ENCODE peak calls at places on chromosomes 12 and 14, in seven cellular contexts. E, F, R, V, N, D and Z are unnamed samples.

GRCh38 chr14:69493038-69493437 is 8.5 kb downstream of the PLEKHD1 start:
- DNase-seq in V (no peak), F (no peak), D (no peak), R (no peak), N (no peak), E (no peak), Z (no peak)

GRCh38 chr12:52006726-52007157 is at the start of gene TAMALIN:
- DNase-seq in F (peak), R (peak), N (peak), V (peak), E (no peak), D (peak), Z (no peak)

GRCh38 chr14:69648480-69649414 is 37.4 kb downstream of the SUSD6 start:
- DNase-seq in R (no peak), V (peak), N (peak), F (no peak), E (no peak), D (peak), Z (no peak)

GRCh38 chr14:70808023-70808401 is 1.3 kb downstream of the MAP3K9 start:
- DNase-seq in N (no peak), D (no peak), F (peak), E (peak), R (no peak), V (no peak), Z (no peak)

GRCh38 chr12:100142851-100143559 is at the start of gene BLTP3B:
- DNase-seq in E (peak), R (peak), V (peak), N (peak), F (peak), D (peak), Z (no peak)

GRCh38 chr14:89586258-89587127 is 169.5 kb upstream of the FOXN3 start:
- DNase-seq in V (no peak), E (no peak), R (no peak), F (no peak), N (no peak), D (no peak), Z (no peak)

GRCh38 chr12:46459111-46459510 is 86.5 kb upstream of the SLC38A2 start:
- DNase-seq in D (peak), E (no peak), V (peak), R (no peak), F (no peak), N (peak), Z (no peak)

GRCh38 chr12:94070520-94070919 is 77.9 kb upstream of the PLXNC1 start:
- DNase-seq in N (no peak), V (no peak), E (no peak), F (no peak), D (no peak), R (no peak), Z (no peak)

GRCh38 chr14:70885343-70886014 is 21.8 kb upstream of the PCNX1 start:
- DNase-seq in N (no peak), D (no peak), V (no peak), F (no peak), R (no peak), E (no peak), Z (no peak)

GRCh38 chr14:100321473-100322137 is 1.5 kb upstream of the SLC25A47 start:
- DNase-seq in D (no peak), R (peak), E (no peak), N (no peak), V (no peak), F (peak), Z (no peak)

GRCh38 chr14:55000381-55000780 is 26.5 kb downstream of the WDHD1 start:
- DNase-seq in E (no peak), N (peak), F (no peak), V (peak), D (no peak), R (no peak), Z (no peak)

GRCh38 chr14:73739174-73739898 is 25.2 kb upstream of the PNMA1 start:
- DNase-seq in R (no peak), F (peak), E (no peak), D (no peak), V (no peak), N (no peak), Z (no peak)

GRCh38 chr12:45343269-45344051 is 127.6 kb downstream of the ANO6 start:
- DNase-seq in F (no peak), N (peak), E (no peak), V (peak), R (no peak), D (peak), Z (no peak)

GRCh38 chr12:55850893-55851292 is 8.2 kb upstream of the MMP19 start:
- DNase-seq in V (peak), E (no peak), N (peak), D (peak), R (no peak), F (no peak), Z (no peak)

GRCh38 chr14:77181603-77182437 is at the start of gene TMEM63C:
- DNase-seq in E (peak), V (no peak), D (peak), N (no peak), F (peak), R (peak), Z (no peak)

GRCh38 chr12:34124608-34125007 is 102.3 kb downstream of the ALG10 start:
- DNase-seq in N (no peak), F (no peak), R (peak), D (no peak), E (no peak), V (no peak), Z (no peak)

GRCh38 chr12:70366581-70367267 is 634 bp downstream of the KCNMB4 start:
- DNase-seq in N (peak), V (peak), E (peak), R (peak), F (peak), D (peak), Z (no peak)

GRCh38 chr12:34402228-34402898 is 380.1 kb downstream of the ALG10 start:
- DNase-seq in D (no peak), E (no peak), R (peak), F (peak), V (no peak), N (no peak), Z (no peak)

GRCh38 chr12:108685469-108686247 is 45.7 kb downstream of the CORO1C start:
- DNase-seq in D (peak), R (no peak), N (no peak), E (no peak), V (no peak), F (no peak), Z (no peak)

DNA sequence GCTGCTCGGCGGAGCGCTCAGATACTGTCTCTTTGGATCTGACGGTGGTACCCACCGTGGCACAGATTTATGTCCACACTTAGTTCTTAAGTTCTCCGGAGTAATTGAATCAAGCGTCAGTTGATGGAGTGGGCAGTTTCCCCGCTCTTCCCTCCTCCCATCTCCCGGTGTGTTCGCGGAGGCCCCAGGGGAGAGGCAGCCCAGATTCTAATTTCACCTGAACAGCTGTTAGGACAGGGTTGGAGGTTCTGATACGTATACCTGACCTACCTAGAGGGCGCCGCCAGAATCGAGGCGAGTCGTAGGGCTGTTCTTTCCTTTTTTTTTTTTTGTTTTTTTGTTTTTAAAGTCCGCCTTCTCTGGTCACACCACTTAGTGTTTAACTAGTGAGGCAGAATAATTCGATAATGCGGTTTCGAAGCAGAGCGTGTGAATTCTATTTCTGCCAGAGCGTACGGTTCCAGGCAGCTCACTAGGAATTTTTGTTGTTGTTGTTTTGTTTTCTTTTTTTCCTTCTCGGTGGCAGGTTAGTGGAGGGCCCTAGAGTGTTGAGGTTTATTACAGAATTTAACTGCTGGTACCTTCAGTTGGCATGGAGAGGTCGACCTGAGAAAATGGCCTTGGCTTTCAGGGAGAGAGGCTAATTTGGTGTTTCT is 22.3 kb upstream of the GNS start:
- DNase-seq in E (no peak), V (no peak), R (no peak), D (no peak), N (no peak), F (peak), Z (no peak)
- H3K4me3 ChIP-seq in E (peak), V (no peak), R (peak), D (no peak), N (peak), F (peak), Z (peak)

DNA sequence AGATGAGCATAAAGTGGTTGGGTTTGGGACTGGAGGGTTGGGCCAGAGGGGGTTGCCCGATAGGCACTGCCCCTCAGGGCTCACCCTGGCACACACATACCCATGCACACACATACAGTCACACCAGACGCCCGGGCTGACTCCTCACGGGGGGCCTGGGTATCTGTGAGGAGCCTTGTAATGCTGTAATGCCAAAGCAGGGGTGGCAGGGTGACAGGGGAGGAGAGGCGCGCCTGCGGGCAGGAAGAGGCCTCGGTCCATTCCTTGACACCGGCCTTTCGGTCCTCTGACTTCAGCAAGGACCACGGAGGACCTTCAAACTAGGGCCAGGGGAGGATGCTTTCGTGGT is 375 bp downstream of the FAIM2 start:
- DNase-seq in N (no peak), E (no peak), V (no peak), F (peak), R (no peak), D (no peak), Z (no peak)
- H3K4me3 ChIP-seq in N (peak), E (no peak), V (peak), F (peak), R (peak), D (peak), Z (no peak)

DNA sequence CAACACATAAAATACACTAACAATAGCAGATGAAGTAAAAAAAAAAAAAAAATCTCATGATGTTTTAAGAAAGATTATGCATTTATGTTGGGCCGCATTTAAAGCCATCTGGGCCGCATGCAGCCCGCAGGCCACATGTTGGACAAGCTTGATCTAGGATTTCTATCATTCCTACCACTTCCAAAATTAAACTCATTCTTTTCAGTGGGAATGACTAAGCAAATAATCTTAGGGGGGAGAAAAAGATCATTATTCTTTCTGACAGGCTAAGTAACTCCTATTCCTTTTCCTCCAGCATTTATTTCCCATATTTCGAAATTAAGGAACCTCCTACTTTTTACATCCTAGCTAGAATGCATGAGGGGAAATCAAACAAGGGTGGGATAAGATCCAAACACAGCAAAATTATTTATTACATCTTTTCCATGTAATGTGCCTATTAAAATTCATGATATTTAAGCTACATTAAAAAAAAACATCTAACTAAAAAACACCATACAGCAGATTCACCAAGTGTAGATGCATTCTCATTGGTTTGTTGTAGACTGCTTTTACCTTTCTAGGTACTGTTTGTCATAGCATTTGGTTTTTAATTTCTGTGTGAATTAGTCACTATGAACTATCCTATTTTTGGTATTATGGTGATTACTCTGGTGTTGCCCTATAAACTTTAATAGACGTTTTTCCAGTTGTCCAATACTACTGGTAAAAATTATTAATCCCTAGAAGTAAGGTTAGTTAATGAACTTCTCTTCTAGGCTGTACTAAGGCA is 76.1 kb downstream of the RASSF8 start:
- DNase-seq in N (no peak), D (peak), E (no peak), R (no peak), V (peak), F (no peak), Z (no peak)
- H3K4me3 ChIP-seq in N (no peak), D (no peak), E (no peak), R (no peak), V (no peak), F (no peak), Z (peak)

GRCh38 chr14:36664322-36665193 is 2.9 kb downstream of the PAX9 start:
- DNase-seq in R (no peak), E (no peak), N (peak), D (no peak), V (no peak), F (no peak), Z (no peak)
- H3K4me3 ChIP-seq in R (no peak), E (no peak), N (no peak), D (no peak), V (no peak), F (no peak), Z (peak)